ENCODE peak calls at places on chromosome 16, in five cellular contexts. V is T-helper 17 cell; T is stimulated activated CD4-positive, alpha-beta T cell treated with anti-CD3 and anti-CD28 coated beads, TNF-alpha, amount 100 ng/mL, for 1 hour; G is sigmoid colon; W is lower leg skin. L is an unnamed sample.

GRCh38 chr16:58656872-58657271 is 27.2 kb upstream of the CNOT1 start:
- DNase-seq in V (no peak), T (no peak), G (no peak), W (no peak), L (no peak)

GRCh38 chr16:23509763-23510153 is 536 bp downstream of the GGA2 start:
- DNase-seq in V (peak; percentile 16), T (peak; percentile 6), G (no peak), W (no peak), L (peak; percentile 34)

GRCh38 chr16:68230956-68231355 is 5.0 kb downstream of the ESRP2 start:
- DNase-seq in V (no peak), T (no peak), G (peak; percentile 60), W (no peak), L (no peak)

GRCh38 chr16:57998484-57998883 is 2.0 kb downstream of the ZNF319 start:
- DNase-seq in V (no peak), T (peak; percentile 20), G (no peak), W (no peak), L (no peak)

GRCh38 chr16:7772722-7773121 is 440.1 kb downstream of the RBFOX1 start:
- DNase-seq in V (no peak), T (no peak), G (no peak), W (no peak), L (no peak)

GRCh38 chr16:72927199-72928088 is 120.5 kb downstream of the ZFHX3 start:
- DNase-seq in V (no peak), T (no peak), G (peak; percentile 65), W (no peak), L (peak; percentile 13)

GRCh38 chr16:55495616-55496289 is 13.1 kb upstream of the LPCAT2 start:
- DNase-seq in V (no peak), T (no peak), G (no peak), W (peak; percentile 67), L (peak; percentile 55)

GRCh38 chr16:10514369-10515055 is 65.9 kb downstream of the EMP2 start:
- DNase-seq in V (peak; percentile 14), T (no peak), G (peak; percentile 75), W (peak; percentile 77), L (peak; percentile 41)

GRCh38 chr16:87877942-87878507 is 8.7 kb upstream of the SLC7A5 start:
- DNase-seq in V (no peak), T (no peak), G (no peak), W (no peak), L (no peak)

GRCh38 chr16:54145881-54146280 is 140.7 kb downstream of the IRX3 start:
- DNase-seq in V (no peak), T (no peak), G (no peak), W (peak; percentile 31), L (no peak)

GRCh38 chr16:15947983-15948509 is 1.4 kb upstream of the ABCC1 start:
- DNase-seq in V (no peak), T (no peak), G (no peak), W (no peak), L (no peak)

GRCh38 chr16:57591086-57591869 is 37.2 kb upstream of the ADGRG1 start:
- DNase-seq in V (peak; percentile 47), T (peak; percentile 48), G (peak; percentile 75), W (peak; percentile 93), L (peak; percentile 56)

GRCh38 chr16:379961-380836 is 1.6 kb downstream of the PGAP6 start:
- DNase-seq in V (no peak), T (no peak), G (no peak), W (no peak), L (no peak)

L was measured in NCI-H1092 treated with DMSO at 0.1 percent for 48 hours.